ENCODE peak calls at places on chromosomes 5 and 9, in five cellular contexts. One of them, this sample, is unnamed.

GRCh38 chr9:20684865-20685696 is 1.0 kb downstream of the FOCAD start:
- DNase-seq in myocyte: peak; percentile 13
- DNase-seq in H9: no peak
- DNase-seq in AML-193: peak; percentile 20
- DNase-seq in IMR-90: peak; percentile 89
- DNase-seq in this sample: peak; percentile 74

GRCh38 chr9:125025584-125025983 is 84.7 kb upstream of the GOLGA1 start:
- DNase-seq in myocyte: peak; percentile 5
- DNase-seq in H9: no peak
- DNase-seq in AML-193: no peak
- DNase-seq in IMR-90: peak; percentile 4
- DNase-seq in this sample: no peak

GRCh38 chr9:16704489-16705111 is 165.9 kb downstream of the BNC2 start:
- DNase-seq in myocyte: peak; percentile 75
- DNase-seq in H9: peak; percentile 64
- DNase-seq in AML-193: no peak
- DNase-seq in IMR-90: peak; percentile 80
- DNase-seq in this sample: no peak

GRCh38 chr5:611731-612486 is at the start of gene CEP72:
- DNase-seq in myocyte: peak; percentile 83
- DNase-seq in H9: peak; percentile 90
- DNase-seq in AML-193: peak; percentile 64
- DNase-seq in IMR-90: peak; percentile 76
- DNase-seq in this sample: peak; percentile 85

GRCh38 chr9:124852829-124853531 is at the start of gene WDR38:
- DNase-seq in myocyte: peak; percentile 88
- DNase-seq in H9: peak; percentile 88
- DNase-seq in AML-193: peak; percentile 55
- DNase-seq in IMR-90: peak; percentile 66
- DNase-seq in this sample: peak; percentile 81

GRCh38 chr9:99056876-99057664 is 47.8 kb upstream of the TGFBR1 start:
- DNase-seq in myocyte: peak; percentile 61
- DNase-seq in H9: no peak
- DNase-seq in AML-193: no peak
- DNase-seq in IMR-90: peak; percentile 91
- DNase-seq in this sample: peak; percentile 93

GRCh38 chr9:132546148-132547051 is 36.0 kb upstream of the BARHL1 start:
- DNase-seq in myocyte: peak; percentile 41
- DNase-seq in H9: peak; percentile 74
- DNase-seq in AML-193: no peak
- DNase-seq in IMR-90: no peak
- DNase-seq in this sample: peak; percentile 28

GRCh38 chr9:133046196-133046899 is 15.4 kb upstream of the CEL start:
- DNase-seq in myocyte: no peak
- DNase-seq in H9: no peak
- DNase-seq in AML-193: no peak
- DNase-seq in IMR-90: no peak
- DNase-seq in this sample: no peak

GRCh38 chr5:172450861-172451695 is 3.2 kb downstream of the SH3PXD2B start:
- DNase-seq in myocyte: peak; percentile 39
- DNase-seq in H9: peak; percentile 70
- DNase-seq in AML-193: peak; percentile 30
- DNase-seq in IMR-90: no peak
- DNase-seq in this sample: peak; percentile 49